ENCODE peak calls at places on chromosome 21, in eight cellular contexts. Q is body of pancreas, Y is stomach, R is prostate gland, M is esophagus squamous epithelium, F is HCT116, S is transverse colon, C is IMR-90. K is an unnamed sample.

GRCh38 chr21:36773995-36774394 is 75.1 kb downstream of the SIM2 start:
- DNase-seq in Q (no peak), Y (no peak), R (no peak), M (no peak), F (no peak), S (no peak), C (no peak), K (no peak)

GRCh38 chr21:42636535-42636914 is 16.9 kb upstream of the PDE9A start:
- DNase-seq in Q (no peak), Y (no peak), R (no peak), M (no peak), F (no peak), S (no peak), C (peak; percentile 61), K (no peak)

GRCh38 chr21:35529141-35529863 is 480.2 kb upstream of the RUNX1 start:
- DNase-seq in Q (no peak), Y (no peak), R (no peak), M (no peak), F (no peak), S (no peak), C (peak; percentile 72), K (no peak)

GRCh38 chr21:25464275-25464674 is 143.0 kb downstream of the MRPL39 start:
- DNase-seq in Q (no peak), Y (no peak), R (no peak), M (no peak), F (no peak), S (no peak), C (no peak), K (no peak)

GRCh38 chr21:15730484-15731242 is 881 bp downstream of the USP25 start:
- DNase-seq in Q (no peak), Y (no peak), R (peak; percentile 16), M (no peak), F (no peak), S (no peak), C (no peak), K (no peak)

GRCh38 chr21:42219606-42220137 is 732 bp downstream of the ABCG1 start:
- DNase-seq in Q (peak; percentile 22), Y (peak; percentile 31), R (no peak), M (no peak), F (no peak), S (peak; percentile 38), C (peak; percentile 5), K (no peak)

GRCh38 chr21:21688877-21689276 is 690.7 kb downstream of the NCAM2 start:
- DNase-seq in Q (no peak), Y (no peak), R (no peak), M (no peak), F (no peak), S (no peak), C (peak; percentile 37), K (no peak)

GRCh38 chr21:28473530-28474225 is 519.0 kb downstream of the LTN1 start:
- DNase-seq in Q (no peak), Y (no peak), R (no peak), M (no peak), F (no peak), S (no peak), C (peak; percentile 61), K (no peak)

GRCh38 chr21:17921579-17922530 is 102.7 kb upstream of the C21orf91 start:
- DNase-seq in Q (peak; percentile 62), Y (no peak), R (peak; percentile 15), M (no peak), F (no peak), S (no peak), C (peak; percentile 65), K (no peak)

GRCh38 chr21:26811031-26811430 is 34.2 kb downstream of the ADAMTS1 start:
- DNase-seq in Q (no peak), Y (no peak), R (no peak), M (no peak), F (no peak), S (no peak), C (peak; percentile 82), K (no peak)

GRCh38 chr21:42543106-42543847 is 29.6 kb downstream of the SLC37A1 start:
- DNase-seq in Q (no peak), Y (no peak), R (no peak), M (no peak), F (no peak), S (no peak), C (no peak), K (no peak)

GRCh38 chr21:37060296-37060695 is 12.6 kb downstream of the PIGP start:
- DNase-seq in Q (peak; percentile 41), Y (peak; percentile 40), R (no peak), M (no peak), F (peak; percentile 82), S (peak; percentile 68), C (peak; percentile 98), K (peak; percentile 22)

GRCh38 chr21:28342229-28342810 is 650.4 kb downstream of the LTN1 start:
- DNase-seq in Q (no peak), Y (no peak), R (no peak), M (no peak), F (no peak), S (no peak), C (no peak), K (no peak)

GRCh38 chr21:17189963-17190362 is 322.9 kb upstream of the CXADR start:
- DNase-seq in Q (no peak), Y (no peak), R (no peak), M (no peak), F (no peak), S (no peak), C (no peak), K (no peak)

GRCh38 chr21:42618713-42619112 is 34.7 kb upstream of the PDE9A start:
- DNase-seq in Q (no peak), Y (no peak), R (no peak), M (no peak), F (no peak), S (no peak), C (no peak), K (no peak)

DNA sequence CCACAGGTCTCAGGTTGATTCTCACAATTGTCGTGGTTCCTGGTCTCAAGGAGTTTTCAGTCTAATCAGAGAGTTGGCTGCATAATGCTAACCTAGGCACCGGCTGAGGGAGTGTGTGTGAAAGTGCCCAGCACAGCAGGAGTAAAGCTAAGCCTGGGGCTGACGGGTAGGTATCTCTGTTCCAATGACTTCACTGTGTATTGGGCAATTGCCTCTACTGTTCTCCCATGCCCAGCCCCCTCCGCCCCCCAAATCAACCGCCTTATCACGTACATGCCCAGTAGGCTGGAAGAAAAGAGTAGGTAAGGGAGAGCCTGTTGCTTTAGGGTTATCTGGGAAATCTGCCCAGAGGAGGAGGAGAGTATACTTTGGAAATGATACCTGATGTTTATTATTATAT is 54.7 kb downstream of the MRPS6 start:
- DNase-seq in Q (no peak), Y (no peak), R (no peak), M (no peak), F (no peak), S (no peak), C (no peak), K (no peak)
- H3K27ac ChIP-seq in Q (no peak overlapping the region), Y (peak overlapping the region; percentile 52), R (no peak overlapping the region), M (peak overlapping the region; percentile 81), F (no peak overlapping the region), S (peak overlapping the region; percentile 72), C (no peak overlapping the region), K (no peak overlapping the region)

GRCh38 chr21:38227401-38227800 is 29.4 kb upstream of the KCNJ15 start:
- DNase-seq in Q (no peak), Y (no peak), R (peak; percentile 1), M (no peak), F (no peak), S (no peak), C (peak; percentile 11), K (no peak)

GRCh38 chr21:38234395-38235142 is 22.2 kb upstream of the KCNJ15 start:
- DNase-seq in Q (peak; percentile 41), Y (peak; percentile 63), R (peak; percentile 93), M (no peak), F (no peak), S (peak; percentile 47), C (no peak), K (no peak)

GRCh38 chr21:38228115-38228514 is 28.7 kb upstream of the KCNJ15 start:
- DNase-seq in Q (peak; percentile 38), Y (no peak), R (peak; percentile 63), M (no peak), F (no peak), S (no peak), C (no peak), K (no peak)

GRCh38 chr21:38223893-38224540 is 32.8 kb upstream of the KCNJ15 start:
- DNase-seq in Q (no peak), Y (no peak), R (no peak), M (no peak), F (peak; percentile 13), S (no peak), C (peak; percentile 26), K (no peak)

DNA sequence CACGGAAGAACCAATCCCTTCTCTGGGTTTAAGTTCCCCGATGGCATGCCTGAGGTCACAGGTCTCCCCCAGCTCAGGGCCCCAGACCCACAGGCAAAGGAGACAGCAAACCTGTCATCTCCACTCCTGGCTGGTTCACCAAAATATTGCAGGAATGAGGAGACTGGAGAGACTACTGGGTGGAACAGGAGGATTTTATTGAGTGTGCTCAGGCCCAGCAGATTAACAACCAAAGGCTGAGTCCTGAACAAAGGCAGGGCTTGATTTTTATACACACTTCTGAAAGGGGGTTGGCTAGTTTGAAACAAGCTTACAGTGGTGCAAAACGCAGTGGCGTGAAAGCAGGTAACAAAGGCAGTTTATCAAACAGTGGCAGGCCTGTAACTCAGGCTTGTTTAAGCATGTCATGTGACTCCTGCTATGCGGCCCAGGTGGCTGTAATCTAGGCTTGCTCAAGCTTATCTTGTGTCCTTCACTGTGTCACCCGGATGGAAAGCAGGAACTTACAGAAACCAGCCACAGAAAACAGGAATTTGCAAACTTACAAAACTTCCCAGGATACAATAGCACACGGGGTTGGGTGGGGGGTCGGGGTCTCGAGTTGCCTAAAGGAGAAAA is 27.4 kb upstream of the KCNJ15 start:
- DNase-seq in Q (no peak), Y (no peak), R (no peak), M (no peak), F (no peak), S (no peak), C (no peak), K (no peak)
- H3K9me3 ChIP-seq in Q (no peaks in the 10 kb centered on the region), Y (peaks cover 58% of the 10 kb centered on the region), R (no peaks in the 10 kb centered on the region), M (peaks cover 69% of the 10 kb centered on the region), F (peaks cover 11% of the 10 kb centered on the region), S (peaks cover 23% of the 10 kb centered on the region), C (peaks cover 27% of the 10 kb centered on the region), K (no peaks in the 10 kb centered on the region)

DNA sequence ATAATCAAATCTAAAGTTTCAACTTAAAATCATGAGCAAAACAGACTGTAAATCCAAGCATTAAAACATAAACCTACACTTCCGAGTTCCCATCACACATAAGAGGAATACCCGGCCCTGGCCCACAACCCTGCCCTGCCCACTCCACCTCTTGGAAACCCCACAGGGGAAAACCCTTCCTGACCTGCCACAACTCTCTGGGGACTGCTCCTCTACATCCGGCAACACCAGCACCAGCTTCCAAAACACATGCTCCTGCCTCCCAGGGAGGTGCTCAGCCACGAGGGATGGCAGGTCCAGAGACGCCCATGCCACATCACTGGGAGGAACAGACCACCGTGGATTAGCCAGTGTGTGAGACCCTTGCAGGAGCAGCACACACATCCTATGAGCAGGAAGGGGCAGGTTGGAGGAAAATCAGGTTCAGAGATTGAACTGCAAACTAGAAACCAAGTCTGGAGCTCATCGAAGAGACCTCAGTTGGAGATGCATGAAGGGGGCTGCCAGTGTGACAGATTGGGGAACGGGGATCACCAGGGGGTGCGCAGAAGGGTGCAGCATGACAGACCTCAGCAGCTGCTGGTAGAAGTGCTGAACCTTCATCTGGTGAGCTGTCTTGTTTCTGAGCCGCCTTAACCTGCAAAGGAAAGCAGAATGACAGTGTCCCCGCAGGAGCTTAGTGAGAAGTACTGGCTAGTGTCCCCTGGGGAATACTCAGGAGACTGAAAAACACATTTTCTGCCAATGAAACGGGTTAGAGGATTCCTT is 25.8 kb upstream of the LSS start:
- DNase-seq in Q (no peak), Y (no peak), R (no peak), M (no peak), F (no peak), S (no peak), C (no peak), K (no peak)
- TF ChIP-seq POLR2A in Q (no peak), Y (no peak), R (no peak), M (no peak), F (no peak), S (no peak), C (no peak), K (no peak)

GRCh38 chr21:33236013-33236686 is 6.4 kb downstream of the IFNAR2 start:
- DNase-seq in Q (no peak), Y (no peak), R (no peak), M (no peak), F (no peak), S (no peak), C (no peak), K (no peak)
- H3K27ac ChIP-seq in Q (no peak overlapping the region), Y (no peak overlapping the region), R (no peak overlapping the region), M (no peak overlapping the region), F (no peak overlapping the region), S (no peak overlapping the region), C (no peak overlapping the region), K (no peak overlapping the region)

K was measured in ovary.